ENCODE peak calls at places on chromosomes 5 and 9, in five cellular contexts. H is endothelial cell of umbilical vein, A is uterus, Y is K562, O is HepG2. K is an unnamed sample.

GRCh38 chr9:38360880-38361836 is 31.3 kb upstream of the ALDH1B1 start:
- DNase-seq in H (no peak), A (no peak), Y (no peak), O (no peak), K (peak; percentile 76)

GRCh38 chr5:6780802-6781391 is 67.7 kb downstream of the TENT4A start:
- DNase-seq in H (no peak), A (no peak), Y (peak; percentile 71), O (peak; percentile 16), K (no peak)

GRCh38 chr5:73605223-73606087 is 20.5 kb upstream of the ARHGEF28 start:
- DNase-seq in H (peak; percentile 89), A (no peak), Y (peak; percentile 14), O (peak; percentile 76), K (no peak)

GRCh38 chr5:23132231-23132630 is 279.1 kb upstream of the CDH12 start:
- DNase-seq in H (no peak), A (no peak), Y (no peak), O (no peak), K (no peak)

GRCh38 chr5:10489810-10490426 is 48.2 kb downstream of the ROPN1L start:
- DNase-seq in H (peak; percentile 46), A (no peak), Y (no peak), O (no peak), K (no peak)

GRCh38 chr9:25700430-25700829 is 22.2 kb upstream of the TUSC1 start:
- DNase-seq in H (no peak), A (no peak), Y (no peak), O (no peak), K (no peak)

GRCh38 chr9:97905228-97905627 is 17.1 kb downstream of the TRMO start:
- DNase-seq in H (no peak), A (no peak), Y (no peak), O (no peak), K (no peak)

GRCh38 chr5:147455321-147455720 is 54.5 kb downstream of the DPYSL3 start:
- DNase-seq in H (no peak), A (peak; percentile 86), Y (no peak), O (no peak), K (no peak)

GRCh38 chr5:158032246-158032645 is 173.3 kb upstream of the CLINT1 start:
- DNase-seq in H (no peak), A (no peak), Y (no peak), O (no peak), K (no peak)

GRCh38 chr5:79119486-79119885 is 7.9 kb downstream of the BHMT start:
- DNase-seq in H (no peak), A (no peak), Y (no peak), O (no peak), K (no peak)

GRCh38 chr9:91117474-91117891 is 244.2 kb downstream of the AUH start:
- DNase-seq in H (no peak), A (no peak), Y (no peak), O (no peak), K (peak; percentile 6)

GRCh38 chr5:142636698-142637324 is 49.1 kb downstream of the FGF1 start:
- DNase-seq in H (no peak), A (no peak), Y (no peak), O (no peak), K (no peak)

GRCh38 chr5:59069438-59070079 is 486.7 kb downstream of the RAB3C start:
- DNase-seq in H (peak; percentile 5), A (peak; percentile 39), Y (no peak), O (peak; percentile 68), K (no peak)

GRCh38 chr5:175696139-175696854 is 38.4 kb downstream of the HRH2 start:
- DNase-seq in H (no peak), A (peak; percentile 22), Y (peak; percentile 64), O (no peak), K (peak; percentile 41)

GRCh38 chr5:75510836-75511434 is 494 bp downstream of the CERT1 start:
- DNase-seq in H (peak; percentile 66), A (peak; percentile 40), Y (peak; percentile 43), O (peak; percentile 3), K (peak; percentile 59)

GRCh38 chr9:133842721-133843227 is 104.6 kb upstream of the SARDH start:
- DNase-seq in H (no peak), A (no peak), Y (no peak), O (no peak), K (no peak)

GRCh38 chr5:55096860-55097259 is 5.6 kb upstream of the GZMA start:
- DNase-seq in H (no peak), A (no peak), Y (no peak), O (no peak), K (peak; percentile 1)

GRCh38 chr9:17810728-17811634 is 232.1 kb downstream of the SH3GL2 start:
- DNase-seq in H (peak; percentile 59), A (peak; percentile 71), Y (peak; percentile 15), O (peak; percentile 41), K (peak; percentile 52)

GRCh38 chr5:72206160-72206559 is 98.9 kb downstream of the MAP1B start:
- DNase-seq in H (no peak), A (no peak), Y (no peak), O (no peak), K (no peak)

GRCh38 chr5:150434502-150434901 is 15.0 kb downstream of the RPS14 start:
- DNase-seq in H (no peak), A (no peak), Y (no peak), O (peak; percentile 40), K (no peak)

GRCh38 chr5:142904421-142904820 is 134.2 kb downstream of the ARHGAP26 start:
- DNase-seq in H (no peak), A (no peak), Y (no peak), O (no peak), K (no peak)

GRCh38 chr5:154971501-154971900 is 30.6 kb downstream of the MRPL22 start:
- DNase-seq in H (no peak), A (no peak), Y (no peak), O (no peak), K (no peak)

GRCh38 chr9:18791074-18791473 is 241.9 kb downstream of the SAXO1 start:
- DNase-seq in H (no peak), A (no peak), Y (peak; percentile 27), O (peak; percentile 39), K (peak; percentile 69)

GRCh38 chr9:110714314-110714713 is 45.7 kb downstream of the MUSK start:
- DNase-seq in H (no peak), A (no peak), Y (no peak), O (no peak), K (peak; percentile 13)

GRCh38 chr5:135251099-135251498 is 147.9 kb downstream of the MACROH2A1 start:
- DNase-seq in H (no peak), A (peak; percentile 3), Y (no peak), O (no peak), K (no peak)

GRCh38 chr9:20884985-20885593 is 146.4 kb downstream of the HACD4 start:
- DNase-seq in H (peak; percentile 51), A (peak; percentile 45), Y (no peak), O (peak; percentile 44), K (peak; percentile 66)

GRCh38 chr5:172414618-172415599 is 39.4 kb downstream of the SH3PXD2B start:
- DNase-seq in H (no peak), A (peak; percentile 85), Y (no peak), O (peak; percentile 94), K (peak; percentile 94)
- H3K27ac ChIP-seq in H (no peak overlapping the region), A (peak overlapping the region; percentile 95), Y (no peak overlapping the region), O (peak overlapping the region; percentile 66), K (peak overlapping the region; percentile 80)

GRCh38 chr5:119028575-119028974 is 40.2 kb upstream of the DTWD2 start:
- DNase-seq in H (no peak), A (no peak), Y (no peak), O (no peak), K (no peak)

GRCh38 chr5:119033135-119033534 is 37.8 kb upstream of the DMXL1 start:
- DNase-seq in H (no peak), A (no peak), Y (no peak), O (no peak), K (no peak)

GRCh38 chr5:119032653-119033052 is 38.2 kb upstream of the DMXL1 start:
- DNase-seq in H (no peak), A (no peak), Y (no peak), O (no peak), K (no peak)

GRCh38 chr5:119031047-119031886 is 39.6 kb upstream of the DMXL1 start:
- DNase-seq in H (no peak), A (no peak), Y (no peak), O (no peak), K (no peak)

GRCh38 chr5:119031905-119032304 is 39.0 kb upstream of the DMXL1 start:
- DNase-seq in H (no peak), A (no peak), Y (peak; percentile 26), O (no peak), K (no peak)
- TF ChIP-seq POLR2A in H (no peak), A (no peak), Y (no peak), O (no peak), K (no peak)

GRCh38 chr5:80622756-80623155 is 31.7 kb upstream of the MSH3 start:
- DNase-seq in H (no peak), A (no peak), Y (no peak), O (no peak), K (no peak)

GRCh38 chr5:80620206-80620605 is 34.2 kb upstream of the MSH3 start:
- DNase-seq in H (no peak), A (no peak), Y (no peak), O (no peak), K (no peak)

GRCh38 chr5:80625230-80625629 is 29.2 kb upstream of the MSH3 start:
- DNase-seq in H (no peak), A (no peak), Y (no peak), O (no peak), K (no peak)

GRCh38 chr5:80619081-80619480 is 35.4 kb upstream of the MSH3 start:
- DNase-seq in H (no peak), A (no peak), Y (no peak), O (no peak), K (no peak)

DNA sequence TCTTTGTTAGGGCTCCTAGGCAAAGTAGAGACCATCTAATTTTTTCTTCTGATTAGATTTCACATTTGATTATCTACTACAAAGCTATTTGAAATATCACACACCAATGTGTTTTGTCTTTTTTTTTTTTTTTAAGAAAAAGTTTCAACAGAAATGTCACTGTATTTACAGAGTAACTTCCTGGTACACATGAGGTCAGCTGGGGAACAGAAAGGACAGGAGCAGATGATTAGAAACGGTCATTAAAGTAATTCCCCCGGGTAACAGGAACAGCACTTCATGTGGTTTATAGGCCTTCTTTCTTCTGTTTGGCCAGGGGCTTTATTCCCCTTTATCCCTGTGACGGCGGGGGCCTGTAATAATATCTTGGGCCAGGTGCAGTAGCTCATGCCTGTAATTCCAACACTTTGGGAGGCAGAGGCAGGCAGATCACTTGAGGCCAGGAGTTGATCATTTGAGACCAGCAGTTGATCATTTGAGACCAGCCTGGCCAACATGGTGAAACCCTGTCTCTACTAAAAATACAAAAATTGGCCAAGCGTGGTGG is 30.5 kb upstream of the MSH3 start:
- DNase-seq in H (no peak), A (no peak), Y (no peak), O (no peak), K (no peak)
- TF ChIP-seq CTCF in H (no peak), A (no peak), Y (no peak), O (no peak), K (no peak)

GRCh38 chr9:92740015-92740408 is 24.6 kb downstream of the BICD2 start:
- DNase-seq in H (peak; percentile 69), A (no peak), Y (no peak), O (no peak), K (no peak)

GRCh38 chr9:92739346-92740014 is 25.2 kb downstream of the BICD2 start:
- DNase-seq in H (no peak), A (no peak), Y (no peak), O (no peak), K (no peak)

GRCh38 chr9:92740446-92740961 is 24.1 kb downstream of the BICD2 start:
- DNase-seq in H (no peak), A (no peak), Y (no peak), O (no peak), K (no peak)

GRCh38 chr9:92738661-92739081 is 26.0 kb downstream of the BICD2 start:
- DNase-seq in H (no peak), A (no peak), Y (no peak), O (no peak), K (peak; percentile 45)

GRCh38 chr9:92740969-92741368 is 23.7 kb downstream of the BICD2 start:
- DNase-seq in H (no peak), A (no peak), Y (no peak), O (no peak), K (no peak)
- H3K27ac ChIP-seq in H (peak overlapping the region; percentile 86), A (peak overlapping the region; percentile 61), Y (no peak overlapping the region), O (no peak overlapping the region), K (no peak overlapping the region)